ENCODE peak calls at places on chromosomes 5 and 9, in five cellular contexts. One of them, this sample, is unnamed.

GRCh38 chr5:109450129-109450877 is 40.5 kb upstream of the PJA2 start:
- DNase-seq in aorta: no peak
- DNase-seq in SHP77 treated with DMSO at 0.1 percent for 48 hours: no peak
- DNase-seq in NCI-H748 treated with DMSO at 0.1 percent for 48 hours: no peak
- DNase-seq in HFFc6: no peak
- DNase-seq in this sample: no peak

GRCh38 chr9:98437458-98438034 is 182.1 kb upstream of the TBC1D2 start:
- DNase-seq in HFFc6: no peak
- DNase-seq in NCI-H748 treated with DMSO at 0.1 percent for 48 hours: no peak
- DNase-seq in SHP77 treated with DMSO at 0.1 percent for 48 hours: no peak
- DNase-seq in aorta: no peak
- DNase-seq in this sample: no peak

GRCh38 chr5:2523180-2523579 is 228.3 kb downstream of the IRX2 start:
- DNase-seq in NCI-H748 treated with DMSO at 0.1 percent for 48 hours: no peak
- DNase-seq in HFFc6: no peak
- DNase-seq in SHP77 treated with DMSO at 0.1 percent for 48 hours: no peak
- DNase-seq in aorta: no peak
- DNase-seq in this sample: no peak

GRCh38 chr5:78129632-78130031 is 164.9 kb downstream of the AP3B1 start:
- DNase-seq in NCI-H748 treated with DMSO at 0.1 percent for 48 hours: no peak
- DNase-seq in aorta: no peak
- DNase-seq in HFFc6: no peak
- DNase-seq in SHP77 treated with DMSO at 0.1 percent for 48 hours: no peak
- DNase-seq in this sample: no peak

GRCh38 chr9:117772960-117773359 is 68.8 kb downstream of the TLR4 start:
- DNase-seq in aorta: no peak
- DNase-seq in HFFc6: peak
- DNase-seq in SHP77 treated with DMSO at 0.1 percent for 48 hours: no peak
- DNase-seq in NCI-H748 treated with DMSO at 0.1 percent for 48 hours: no peak
- DNase-seq in this sample: no peak

GRCh38 chr9:110619831-110620230 is 40.3 kb upstream of the SVEP1 start:
- DNase-seq in NCI-H748 treated with DMSO at 0.1 percent for 48 hours: no peak
- DNase-seq in HFFc6: peak
- DNase-seq in aorta: no peak
- DNase-seq in SHP77 treated with DMSO at 0.1 percent for 48 hours: no peak
- DNase-seq in this sample: no peak

GRCh38 chr9:6680797-6681146 is 35.2 kb upstream of the GLDC start:
- DNase-seq in NCI-H748 treated with DMSO at 0.1 percent for 48 hours: no peak
- DNase-seq in aorta: peak
- DNase-seq in SHP77 treated with DMSO at 0.1 percent for 48 hours: no peak
- DNase-seq in HFFc6: no peak
- DNase-seq in this sample: peak

GRCh38 chr5:115414406-115415142 is 118.1 kb upstream of the CCDC112 start:
- DNase-seq in NCI-H748 treated with DMSO at 0.1 percent for 48 hours: no peak
- DNase-seq in HFFc6: peak
- DNase-seq in aorta: no peak
- DNase-seq in SHP77 treated with DMSO at 0.1 percent for 48 hours: no peak
- DNase-seq in this sample: no peak

GRCh38 chr5:39121922-39122321 is 47.7 kb upstream of the RICTOR start:
- DNase-seq in SHP77 treated with DMSO at 0.1 percent for 48 hours: no peak
- DNase-seq in HFFc6: no peak
- DNase-seq in NCI-H748 treated with DMSO at 0.1 percent for 48 hours: no peak
- DNase-seq in aorta: no peak
- DNase-seq in this sample: no peak

GRCh38 chr5:16842916-16843315 is 93.2 kb downstream of the MYO10 start:
- DNase-seq in aorta: no peak
- DNase-seq in HFFc6: no peak
- DNase-seq in SHP77 treated with DMSO at 0.1 percent for 48 hours: no peak
- DNase-seq in NCI-H748 treated with DMSO at 0.1 percent for 48 hours: no peak
- DNase-seq in this sample: no peak

GRCh38 chr5:149938272-149938671 is 6.3 kb downstream of the PDE6A start:
- DNase-seq in SHP77 treated with DMSO at 0.1 percent for 48 hours: no peak
- DNase-seq in aorta: peak
- DNase-seq in HFFc6: peak
- DNase-seq in NCI-H748 treated with DMSO at 0.1 percent for 48 hours: no peak
- DNase-seq in this sample: no peak

GRCh38 chr9:116471093-116471906 is 215.8 kb upstream of the TRIM32 start:
- DNase-seq in NCI-H748 treated with DMSO at 0.1 percent for 48 hours: no peak
- DNase-seq in HFFc6: no peak
- DNase-seq in SHP77 treated with DMSO at 0.1 percent for 48 hours: no peak
- DNase-seq in aorta: no peak
- DNase-seq in this sample: no peak

GRCh38 chr9:121750715-121751623 is 99.5 kb downstream of the DAB2IP start:
- DNase-seq in SHP77 treated with DMSO at 0.1 percent for 48 hours: no peak
- DNase-seq in aorta: no peak
- DNase-seq in HFFc6: no peak
- DNase-seq in NCI-H748 treated with DMSO at 0.1 percent for 48 hours: no peak
- DNase-seq in this sample: no peak

GRCh38 chr9:19409406-19410194 is 791 bp downstream of the ACER2 start:
- DNase-seq in NCI-H748 treated with DMSO at 0.1 percent for 48 hours: peak
- DNase-seq in aorta: peak
- DNase-seq in SHP77 treated with DMSO at 0.1 percent for 48 hours: no peak
- DNase-seq in HFFc6: no peak
- DNase-seq in this sample: peak